ENCODE peak calls at places on chromosomes 2 and 18, in ten cellular contexts. P is upper lobe of left lung, O is IMR-90, G is right lobe of liver, L is tibial nerve, U is heart left ventricle, E is adrenal gland, H is transverse colon, W is testis, C is A549. V is an unnamed sample.

GRCh38 chr18:36849288-36850011 is 20.5 kb downstream of the KIAA1328 start:
- DNase-seq in W (no peak), P (no peak), G (no peak), E (no peak), C (no peak), H (no peak), L (no peak), U (no peak), O (peak), V (no peak)

GRCh38 chr2:201860541-201861154 is 54.3 kb downstream of the CDK15 start:
- DNase-seq in E (peak), L (peak), H (peak), W (peak), G (no peak), P (peak), O (peak), U (no peak), C (peak), V (peak)

GRCh38 chr2:124048664-124049063 is 23.6 kb downstream of the CNTNAP5 start:
- DNase-seq in O (no peak), U (no peak), L (no peak), H (no peak), C (no peak), P (no peak), W (no peak), G (no peak), E (no peak), V (no peak)

GRCh38 chr2:203446071-203446481 is 89.0 kb downstream of the RAPH1 start:
- DNase-seq in L (no peak), H (no peak), C (no peak), O (peak), P (no peak), W (no peak), E (no peak), U (no peak), G (no peak), V (no peak)

GRCh38 chr2:207422307-207422960 is 107.3 kb upstream of the CREB1 start:
- DNase-seq in G (no peak), E (no peak), C (no peak), U (no peak), H (no peak), W (no peak), L (no peak), O (no peak), P (no peak), V (no peak)

GRCh38 chr18:37289423-37289822 is 276.2 kb downstream of the CELF4 start:
- DNase-seq in L (no peak), E (no peak), U (peak), H (no peak), W (no peak), P (no peak), O (no peak), G (no peak), C (no peak), V (no peak)

GRCh38 chr18:23927821-23928746 is 86.5 kb upstream of the TTC39C start:
- DNase-seq in G (no peak), U (no peak), L (no peak), E (no peak), P (no peak), O (peak), C (no peak), H (no peak), W (peak), V (peak)

GRCh38 chr2:239326831-239327535 is 73.8 kb downstream of the HDAC4 start:
- DNase-seq in P (no peak), U (no peak), L (no peak), W (no peak), C (no peak), E (peak), O (peak), H (no peak), G (no peak), V (no peak)

GRCh38 chr2:14451312-14451711 is 181.2 kb upstream of the LRATD1 start:
- DNase-seq in L (no peak), H (no peak), W (no peak), P (no peak), E (no peak), U (no peak), O (no peak), G (no peak), C (no peak), V (no peak)

GRCh38 chr18:59512025-59512710 is 153.1 kb upstream of the LMAN1 start:
- DNase-seq in H (no peak), W (no peak), G (no peak), L (no peak), P (no peak), E (no peak), U (no peak), C (no peak), O (no peak), V (no peak)

GRCh38 chr2:12715878-12716249 is 872 bp upstream of the TRIB2 start:
- DNase-seq in E (peak), C (peak), P (peak), H (peak), G (peak), U (peak), L (no peak), W (peak), O (peak), V (peak)

GRCh38 chr2:12715258-12715865 is 1.4 kb upstream of the TRIB2 start:
- DNase-seq in G (no peak), O (no peak), P (no peak), C (no peak), U (peak), W (peak), E (no peak), H (no peak), L (no peak), V (no peak)

GRCh38 chr2:12717191-12717987 is 653 bp downstream of the TRIB2 start:
- DNase-seq in E (peak), C (peak), L (no peak), P (peak), U (peak), W (peak), H (peak), G (peak), O (peak), V (peak)

GRCh38 chr2:12717988-12718661 is 1.4 kb downstream of the TRIB2 start:
- DNase-seq in E (peak), G (peak), P (peak), L (no peak), C (peak), W (peak), H (no peak), U (peak), O (peak), V (no peak)

DNA sequence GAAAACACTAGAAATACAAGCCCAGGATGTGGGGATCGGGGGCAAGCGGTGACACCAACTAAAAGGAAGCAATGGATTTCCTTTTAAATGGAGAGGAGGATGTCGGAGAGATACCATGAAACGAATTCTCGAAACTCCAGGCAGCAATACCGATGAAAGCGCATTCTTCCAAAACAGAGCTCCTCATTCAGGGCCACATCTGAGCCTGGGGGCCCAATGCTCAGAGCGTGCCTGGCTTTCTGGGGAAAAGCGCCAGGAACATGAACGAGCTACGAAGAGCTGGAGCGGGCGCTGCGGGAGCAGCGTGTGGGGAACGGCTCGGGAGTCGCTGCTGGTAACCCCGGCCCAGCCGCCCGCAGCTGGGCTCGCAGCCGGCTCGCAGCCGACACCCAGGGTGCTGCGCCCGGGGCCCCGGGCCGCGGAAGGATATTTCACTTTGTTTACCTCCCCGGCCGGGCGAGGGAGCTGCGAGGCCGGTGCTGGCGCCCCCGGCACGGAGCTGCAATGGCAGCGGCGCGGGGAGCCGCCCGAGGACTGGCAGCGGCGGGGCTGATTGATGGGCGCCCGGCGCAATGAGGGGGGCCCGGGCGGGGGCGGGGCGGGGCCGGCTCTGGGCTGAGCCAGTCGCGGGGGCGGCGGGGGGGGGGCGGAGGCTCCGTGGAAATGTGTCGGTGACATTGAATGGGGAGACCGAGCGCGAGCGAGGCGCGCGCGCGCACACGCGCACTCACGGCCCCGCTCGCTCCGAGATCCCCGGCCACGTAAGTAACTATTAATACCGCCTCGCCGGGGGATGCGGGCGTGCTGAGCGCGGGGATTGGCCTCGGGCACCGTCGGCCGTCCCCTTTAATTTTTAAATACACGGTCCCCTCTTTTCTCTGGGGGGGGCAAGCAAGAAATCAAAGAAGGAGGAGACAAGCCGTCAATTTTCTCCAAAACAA is at the start of gene TRIB2:
- DNase-seq in G (peak), O (peak), W (peak), U (peak), E (peak), H (peak), P (peak), L (peak), C (peak), V (peak)
- H3K27ac ChIP-seq in G (peak), O (peak), W (peak), U (peak), E (peak), H (peak), P (peak), L (peak), C (peak), V (peak)

GRCh38 chr2:65085148-65085547 is 28.9 kb downstream of the CEP68 start:
- DNase-seq in C (no peak), O (no peak), L (no peak), W (no peak), G (no peak), P (no peak), H (no peak), U (no peak), E (no peak), V (no peak)

GRCh38 chr2:65079017-65079416 is 22.8 kb downstream of the CEP68 start:
- DNase-seq in G (no peak), P (no peak), U (no peak), H (no peak), O (no peak), E (no peak), L (no peak), C (no peak), W (no peak), V (no peak)

GRCh38 chr2:65076345-65076710 is 20.1 kb downstream of the CEP68 start:
- DNase-seq in L (no peak), G (no peak), W (no peak), C (no peak), P (no peak), E (no peak), O (peak), H (no peak), U (no peak), V (no peak)

GRCh38 chr2:65077898-65078297 is 21.7 kb downstream of the CEP68 start:
- DNase-seq in G (no peak), L (no peak), O (no peak), C (no peak), E (no peak), H (no peak), P (no peak), W (no peak), U (no peak), V (no peak)

DNA sequence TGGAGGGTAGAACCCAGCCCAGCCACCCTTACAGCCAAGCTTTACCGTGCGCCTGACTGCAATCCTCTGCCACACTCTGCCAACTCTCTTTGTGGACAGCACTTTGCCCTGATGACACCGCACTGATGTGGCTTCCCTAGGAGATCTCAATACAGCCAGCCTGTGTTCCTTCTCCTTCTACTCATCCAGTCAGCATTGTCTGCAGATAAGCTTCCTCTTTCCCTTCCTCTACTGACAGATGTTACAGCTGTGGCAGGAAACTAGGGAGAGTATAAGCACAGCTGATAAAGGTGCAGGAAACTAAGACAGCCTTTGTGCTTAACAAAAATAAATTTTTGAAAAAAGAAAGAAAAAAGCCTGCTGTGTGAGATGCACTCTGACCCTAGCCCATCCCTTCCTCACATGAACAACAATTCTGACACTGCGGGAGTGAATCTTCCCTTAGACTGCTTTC is 25.0 kb downstream of the CEP68 start:
- DNase-seq in G (peak), U (peak), W (no peak), O (no peak), H (no peak), P (no peak), C (no peak), L (no peak), E (no peak), V (no peak)
- TF ChIP-seq POLR2A in G (no peak), U (no peak), W (no peak), O (no peak), H (no peak), P (no peak), C (no peak), L (no peak), E (no peak), V (no peak)

GRCh38 chr18:77107218-77107815 is 25.3 kb downstream of the MBP start:
- DNase-seq in U (no peak), O (no peak), L (no peak), H (no peak), G (no peak), W (no peak), E (no peak), C (no peak), P (peak), V (no peak)
- H3K27ac ChIP-seq in U (peak), O (peak), L (no peak), H (peak), G (peak), W (peak), E (peak), C (peak), P (peak), V (peak)

DNA sequence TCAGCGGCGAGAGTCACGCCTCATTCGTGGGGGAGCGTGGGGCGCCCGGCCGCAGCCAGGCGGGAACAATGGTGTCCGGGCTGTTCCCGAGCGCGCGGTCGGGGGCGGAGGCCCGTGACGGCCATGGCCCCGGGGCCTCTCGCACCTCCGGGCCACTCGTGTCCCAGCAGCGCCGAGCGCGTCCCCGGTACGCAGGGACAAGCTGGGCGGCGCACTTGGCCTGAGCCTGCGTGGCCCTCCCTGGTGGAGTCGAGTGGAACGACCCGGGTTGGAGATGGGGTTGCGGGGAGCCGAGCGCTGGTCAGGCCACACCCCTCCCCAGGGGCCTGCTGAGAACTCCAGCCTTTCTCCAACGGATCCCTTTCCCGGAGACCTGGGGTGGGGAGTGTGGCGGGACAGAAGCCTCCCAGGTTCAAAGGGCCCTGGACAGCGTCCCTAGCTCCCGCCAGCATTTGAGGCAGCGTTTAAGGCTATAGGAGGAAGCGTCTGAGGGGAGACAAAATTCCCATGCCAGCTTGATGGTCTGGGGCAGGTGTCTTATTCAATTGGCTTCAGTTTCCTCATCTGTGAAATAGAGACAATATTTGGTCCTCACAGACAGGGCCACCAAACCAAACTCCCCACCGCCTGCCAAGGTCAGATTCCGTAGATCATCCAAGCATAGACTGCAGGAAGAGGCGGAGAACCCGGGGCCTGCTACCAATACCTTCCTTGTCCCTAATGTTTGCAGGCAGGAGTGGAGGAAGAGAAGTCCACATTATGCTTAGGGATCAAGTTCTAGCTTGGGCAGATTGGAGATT is 545 bp downstream of the CNDP2 start:
- DNase-seq in P (peak), C (peak), G (no peak), E (peak), W (peak), U (peak), H (peak), O (peak), L (peak), V (peak)
- TF ChIP-seq POLR2A in P (no peak), C (no peak), G (peak), E (no peak), W (no peak), U (no peak), H (no peak), O (no peak), L (no peak), V (no peak)

DNA sequence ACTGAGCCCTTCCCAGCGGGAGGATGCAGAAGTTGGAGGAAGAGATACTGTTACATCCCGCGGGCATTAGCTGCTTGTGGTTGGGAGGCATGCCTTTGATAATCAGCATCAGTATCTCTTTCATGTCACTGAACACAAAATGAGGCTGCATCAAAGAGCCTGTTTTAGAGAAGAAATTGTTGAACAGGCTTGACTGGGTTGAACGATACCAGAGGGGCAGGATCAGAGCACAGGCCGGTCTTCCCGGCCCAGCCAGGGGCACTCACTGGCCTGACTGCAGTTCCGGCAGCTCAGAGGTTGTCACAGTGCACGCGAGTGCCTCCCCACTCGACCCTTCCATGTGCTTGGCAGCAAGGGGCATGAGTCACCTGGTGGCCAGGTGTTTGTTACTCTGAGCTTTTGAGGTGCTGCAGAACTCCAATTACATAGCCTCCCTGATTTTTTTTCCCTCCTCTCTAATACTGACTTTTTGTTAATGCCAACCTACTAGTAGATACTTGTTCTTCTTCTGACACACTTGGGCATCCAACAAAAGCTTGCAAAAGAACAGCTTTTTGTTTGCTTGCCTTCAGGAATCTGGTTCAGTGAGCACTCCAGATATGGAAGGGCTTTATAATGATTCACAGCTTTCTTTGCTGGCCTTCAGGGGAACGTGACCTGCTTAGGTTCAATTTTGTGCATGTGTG is 121.6 kb downstream of the VAPA start:
- DNase-seq in O (no peak), H (no peak), W (no peak), E (no peak), P (peak), U (no peak), G (no peak), L (no peak), C (no peak), V (peak)
- H3K27ac ChIP-seq in O (no peak), H (no peak), W (no peak), E (no peak), P (peak), U (no peak), G (no peak), L (peak), C (no peak), V (peak)

GRCh38 chr2:1310866-1311265 is 102.4 kb upstream of the TPO start:
- DNase-seq in O (no peak), L (no peak), G (no peak), W (no peak), P (no peak), H (no peak), C (no peak), E (no peak), U (no peak), V (no peak)

GRCh38 chr2:1318366-1319009 is 94.8 kb upstream of the TPO start:
- DNase-seq in E (no peak), L (no peak), H (no peak), U (no peak), P (no peak), W (peak), O (no peak), G (no peak), C (no peak), V (no peak)

GRCh38 chr2:1313240-1313924 is 99.9 kb upstream of the TPO start:
- DNase-seq in G (no peak), C (no peak), P (no peak), E (no peak), W (no peak), H (no peak), L (no peak), U (no peak), O (no peak), V (no peak)

GRCh38 chr2:1310202-1310601 is 103.1 kb upstream of the TPO start:
- DNase-seq in L (no peak), W (no peak), O (no peak), H (no peak), E (no peak), U (no peak), C (no peak), P (no peak), G (no peak), V (no peak)

DNA sequence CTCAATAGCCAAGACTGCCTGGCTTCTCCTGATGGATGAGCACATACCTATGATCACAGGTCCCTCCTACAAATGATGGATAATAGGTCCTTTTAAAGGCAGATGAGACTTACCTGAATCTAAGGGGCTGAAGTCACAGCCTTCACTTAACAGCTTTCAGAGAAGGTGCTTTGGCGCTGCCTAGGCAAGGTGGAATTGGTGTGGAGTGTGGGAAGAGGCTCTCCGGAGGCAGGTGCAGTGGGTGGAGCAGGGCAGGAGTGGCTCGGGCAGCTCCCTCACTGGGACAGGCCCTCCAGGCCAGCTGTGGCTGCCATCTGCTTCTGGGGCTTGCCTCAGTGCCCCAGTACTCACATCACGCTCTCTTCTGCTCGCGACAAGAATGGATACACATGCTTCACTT is 99.0 kb upstream of the TPO start:
- DNase-seq in C (no peak), L (no peak), H (no peak), G (no peak), U (no peak), O (no peak), P (no peak), W (no peak), E (no peak), V (no peak)
- TF ChIP-seq POLR2A in C (no peak), L (no peak), H (no peak), G (no peak), U (no peak), O (no peak), P (no peak), W (no peak), E (no peak), V (no peak)

GRCh38 chr2:12014088-12014960 is 267.9 kb downstream of the LPIN1 start:
- DNase-seq in H (no peak), O (peak), L (no peak), U (no peak), W (no peak), C (no peak), E (peak), P (peak), G (peak), V (no peak)
- H3K27ac ChIP-seq in H (no peak), O (peak), L (no peak), U (no peak), W (no peak), C (no peak), E (no peak), P (no peak), G (no peak), V (no peak)

V was measured in prostate gland.